ENCODE peak calls at places on chromosomes 12 and 14, in five cellular contexts. C is OCI-LY7, U is colonic mucosa, Z is neural progenitor cell, L is NB4. O is an unnamed sample.

GRCh38 chr14:33580221-33580749 is 370.6 kb downstream of the EGLN3 start:
- DNase-seq in Z (no peak), L (no peak), U (peak; percentile 29), C (no peak), O (no peak)

GRCh38 chr14:20631023-20631820 is 10.3 kb downstream of the OR6S1 start:
- DNase-seq in L (peak; percentile 68), Z (peak; percentile 70), U (peak; percentile 59), C (no peak), O (peak; percentile 58)

GRCh38 chr12:130086248-130086647 is 76.0 kb upstream of the FZD10 start:
- DNase-seq in Z (no peak), C (no peak), U (no peak), L (no peak), O (no peak)

GRCh38 chr12:130968611-130969010 is 14.9 kb downstream of the ADGRD1 start:
- DNase-seq in L (no peak), C (no peak), U (no peak), Z (no peak), O (no peak)

GRCh38 chr14:21078287-21078686 is 8.2 kb downstream of the ARHGEF40 start:
- DNase-seq in L (no peak), U (no peak), Z (no peak), C (no peak), O (no peak)

GRCh38 chr14:99596071-99596627 is 7.9 kb downstream of the CCDC85C start:
- DNase-seq in L (no peak), U (peak; percentile 77), C (no peak), Z (no peak), O (no peak)

GRCh38 chr14:102592969-102593840 is 756 bp downstream of the RCOR1 start:
- DNase-seq in U (peak; percentile 41), C (peak; percentile 68), Z (peak; percentile 73), L (peak; percentile 58), O (peak; percentile 33)

GRCh38 chr12:111411187-111411764 is 5.6 kb downstream of the SH2B3 start:
- DNase-seq in U (no peak), C (no peak), Z (peak; percentile 50), L (no peak), O (no peak)

GRCh38 chr12:54759751-54760150 is 94.6 kb upstream of the MUCL1 start:
- DNase-seq in C (peak; percentile 54), Z (peak; percentile 82), U (no peak), L (peak; percentile 71), O (no peak)

GRCh38 chr12:4270670-4271432 is 2.7 kb upstream of the CCND2 start:
- DNase-seq in L (peak; percentile 86), Z (peak; percentile 74), U (peak; percentile 78), C (no peak), O (no peak)

GRCh38 chr14:103232338-103232808 is 101.7 kb upstream of the EIF5 start:
- DNase-seq in Z (peak; percentile 38), C (no peak), L (no peak), U (peak; percentile 38), O (no peak)

GRCh38 chr12:50221228-50222008 is 54.2 kb upstream of the CERS5 start:
- DNase-seq in C (peak; percentile 67), Z (peak; percentile 45), U (no peak), L (peak; percentile 85), O (peak; percentile 91)

GRCh38 chr12:103997277-103997900 is 31.7 kb downstream of the TDG start:
- DNase-seq in U (no peak), L (no peak), C (no peak), Z (no peak), O (no peak)

GRCh38 chr14:34035177-34035933 is 84.5 kb upstream of the EGLN3 start:
- DNase-seq in Z (no peak), C (no peak), U (peak; percentile 91), L (no peak), O (no peak)

GRCh38 chr14:57168138-57168695 is 100.5 kb downstream of the EXOC5 start:
- DNase-seq in L (no peak), C (no peak), U (no peak), Z (no peak), O (no peak)

GRCh38 chr14:88258026-88258425 is 65.0 kb downstream of the KCNK10 start:
- DNase-seq in C (no peak), L (no peak), U (no peak), Z (no peak), O (no peak)

GRCh38 chr12:114404451-114405198 is 1.3 kb downstream of the TBX5 start:
- DNase-seq in U (no peak), C (no peak), L (no peak), Z (no peak), O (no peak)

GRCh38 chr14:37865719-37866549 is 270.5 kb downstream of the TTC6 start:
- DNase-seq in L (no peak), U (no peak), Z (no peak), C (no peak), O (peak; percentile 31)

GRCh38 chr14:100392266-100392850 is 69.2 kb downstream of the SLC25A47 start:
- DNase-seq in Z (no peak), U (no peak), C (no peak), L (peak; percentile 79), O (peak; percentile 18)

GRCh38 chr12:8996682-8997405 is 7.5 kb downstream of the KLRG1 start:
- DNase-seq in Z (no peak), U (no peak), L (peak; percentile 16), C (no peak), O (peak; percentile 28)

GRCh38 chr12:94831081-94831747 is 172.3 kb downstream of the NDUFA12 start:
- DNase-seq in Z (no peak), L (peak; percentile 70), U (no peak), C (peak; percentile 97), O (no peak)

GRCh38 chr14:100103261-100104005 is 38.2 kb downstream of the EVL start:
- DNase-seq in U (no peak), Z (no peak), C (no peak), L (no peak), O (peak; percentile 19)

GRCh38 chr12:18589316-18589715 is 148.5 kb downstream of the PLCZ1 start:
- DNase-seq in U (no peak), C (no peak), Z (no peak), L (no peak), O (peak; percentile 4)

GRCh38 chr14:103395245-103395644 is 10.0 kb downstream of the MARK3 start:
- DNase-seq in U (no peak), L (no peak), Z (no peak), C (no peak), O (no peak)

GRCh38 chr12:11927311-11927935 is 143.3 kb upstream of the BCL2L14 start:
- DNase-seq in U (no peak), Z (peak; percentile 72), L (no peak), C (no peak), O (peak; percentile 33)

GRCh38 chr14:83463500-83464098 is 1929.9 kb upstream of the SEL1L start:
- DNase-seq in C (peak; percentile 63), U (peak; percentile 33), L (peak; percentile 72), Z (peak; percentile 84), O (peak; percentile 51)

GRCh38 chr12:108302034-108302433 is 37.1 kb downstream of the CMKLR1 start:
- DNase-seq in L (no peak), C (no peak), U (no peak), Z (no peak), O (no peak)

GRCh38 chr12:105470601-105471000 is 140.1 kb downstream of the C12orf75 start:
- DNase-seq in Z (no peak), L (no peak), C (no peak), U (no peak), O (no peak)

GRCh38 chr12:94749890-94750289 is 99.5 kb upstream of the TMCC3 start:
- DNase-seq in Z (no peak), C (no peak), L (no peak), U (no peak), O (no peak)

GRCh38 chr12:74890237-74890599 is 319.4 kb downstream of the KCNC2 start:
- DNase-seq in C (no peak), Z (no peak), L (peak; percentile 8), U (no peak), O (peak; percentile 88)

GRCh38 chr12:70732287-70732686 is 95.1 kb upstream of the PTPRB start:
- DNase-seq in Z (no peak), C (no peak), U (no peak), L (no peak), O (no peak)

GRCh38 chr14:104549536-104550339 is 29.8 kb upstream of the C14orf180 start:
- DNase-seq in Z (no peak), U (no peak), C (no peak), L (no peak), O (no peak)

GRCh38 chr12:111033281-111034147 is 113.1 kb upstream of the MYL2 start:
- DNase-seq in Z (peak; percentile 72), U (no peak), L (peak; percentile 22), C (no peak), O (no peak)

GRCh38 chr12:109433618-109434017 is 43.5 kb downstream of the KCTD10 start:
- DNase-seq in C (no peak), Z (peak; percentile 27), L (peak; percentile 20), U (no peak), O (no peak)
- TF ChIP-seq CTCF in C (peak; percentile 41), Z (peak; percentile 49), L (peak; percentile 70), U (no peak), O (peak; percentile 17)

GRCh38 chr14:31568671-31569070 is 7.5 kb downstream of the NUBPL start:
- DNase-seq in C (no peak), U (no peak), L (peak; percentile 46), Z (no peak), O (peak; percentile 5)
- H3K4me3 ChIP-seq in C (no peak overlapping the region), U (no peak overlapping the region), L (no peak overlapping the region), Z (no peak overlapping the region), O (no peak overlapping the region)

GRCh38 chr14:87049886-87050820 is 942.8 kb downstream of the GALC start:
- DNase-seq in Z (peak; percentile 46), U (no peak), C (peak; percentile 67), L (peak; percentile 34), O (peak; percentile 7)
- TF ChIP-seq CTCF in Z (peak; percentile 71), U (no peak), C (peak; percentile 86), L (peak; percentile 58), O (peak; percentile 53)

DNA sequence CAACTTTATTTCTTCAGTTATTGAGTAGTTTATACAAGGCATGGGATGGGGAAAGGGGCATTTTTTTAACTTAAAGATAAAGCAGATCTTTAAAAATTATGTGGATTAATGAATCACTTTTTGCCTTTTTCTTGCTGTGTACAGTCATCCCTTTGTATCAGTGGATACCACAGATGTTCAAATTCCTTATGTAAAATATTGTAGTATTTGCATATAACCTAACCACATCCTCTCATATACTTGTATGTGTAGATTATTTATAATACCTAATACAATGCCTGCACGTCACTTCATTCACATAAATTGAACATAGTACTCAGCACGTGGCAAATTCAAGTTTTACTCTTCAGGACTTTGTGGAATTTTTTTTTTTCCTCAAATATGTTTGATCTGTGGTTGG is 66.5 kb upstream of the MON2 start:
- DNase-seq in Z (no peak), L (no peak), U (no peak), C (peak; percentile 19), O (no peak)
- H3K4me3 ChIP-seq in Z (no peak overlapping the region), L (no peak overlapping the region), U (no peak overlapping the region), C (no peak overlapping the region), O (no peak overlapping the region)

O was measured in astrocyte of the spinal cord.